ENCODE peak calls at places on chromosome 1, in seven cellular contexts. S, W, D, A, R, N and P are unnamed samples.

GRCh38 chr1:7366286-7366954 is 404.7 kb upstream of the VAMP3 start:
- ATAC-seq in S (no peak), W (no peak), D (no peak), A (no peak), R (no peak), N (no peak), P (no peak)

GRCh38 chr1:236916131-236916800 is 88.0 kb downstream of the MT1HL1 start:
- ATAC-seq in S (no peak), W (no peak), D (no peak), A (no peak), R (no peak), N (no peak), P (no peak)

GRCh38 chr1:112264553-112264952 is 131.5 kb upstream of the CTTNBP2NL start:
- ATAC-seq in S (peak), W (no peak), D (no peak), A (no peak), R (peak), N (no peak), P (no peak)

GRCh38 chr1:8825985-8826481 is 8.6 kb upstream of the RERE start:
- ATAC-seq in S (no peak), W (peak), D (no peak), A (no peak), R (no peak), N (no peak), P (no peak)

GRCh38 chr1:228210076-228210651 is 2.3 kb downstream of the OBSCN start:
- ATAC-seq in S (peak), W (no peak), D (no peak), A (no peak), R (no peak), N (peak), P (no peak)

GRCh38 chr1:172843444-172843843 is 184.5 kb downstream of the FASLG start:
- ATAC-seq in S (no peak), W (no peak), D (no peak), A (no peak), R (no peak), N (no peak), P (no peak)

GRCh38 chr1:113248494-113248893 is 141.8 kb upstream of the MAGI3 start:
- ATAC-seq in S (no peak), W (no peak), D (no peak), A (no peak), R (no peak), N (no peak), P (no peak)

GRCh38 chr1:154784416-154784815 is 85.7 kb downstream of the KCNN3 start:
- ATAC-seq in S (no peak), W (no peak), D (peak), A (no peak), R (no peak), N (no peak), P (no peak)